ENCODE peak calls at places on chromosomes 2 and 18, in six cellular contexts. S is transverse colon, O is cardiac muscle cell, K is H1, Q is K562, R is suprapubic skin. D is an unnamed sample.

GRCh38 chr2:199716807-199717586 is 134.0 kb downstream of the FTCDNL1 start:
- DNase-seq in S (no peak), O (no peak), K (no peak), Q (no peak), R (no peak), D (no peak)

GRCh38 chr2:240872317-240873097 is 3.9 kb downstream of the AGXT start:
- DNase-seq in S (no peak), O (no peak), K (no peak), Q (no peak), R (no peak), D (no peak)

GRCh38 chr2:65199194-65199593 is 28.4 kb upstream of the ACTR2 start:
- DNase-seq in S (no peak), O (no peak), K (no peak), Q (no peak), R (no peak), D (no peak)

GRCh38 chr18:22999212-22999611 is 66.1 kb downstream of the RBBP8 start:
- DNase-seq in S (no peak), O (peak; percentile 84), K (no peak), Q (no peak), R (no peak), D (no peak)

GRCh38 chr2:198214108-198214736 is 409.8 kb downstream of the PLCL1 start:
- DNase-seq in S (no peak), O (peak; percentile 29), K (no peak), Q (no peak), R (no peak), D (no peak)

GRCh38 chr18:64052772-64053171 is 82.9 kb downstream of the SERPINB8 start:
- DNase-seq in S (no peak), O (no peak), K (no peak), Q (no peak), R (no peak), D (no peak)

GRCh38 chr2:235903803-235904637 is 264.2 kb downstream of the GBX2 start:
- DNase-seq in S (no peak), O (no peak), K (no peak), Q (no peak), R (no peak), D (no peak)

GRCh38 chr2:200310545-200310971 is 4.1 kb downstream of the SPATS2L start:
- DNase-seq in S (no peak), O (peak; percentile 42), K (no peak), Q (no peak), R (no peak), D (no peak)

GRCh38 chr18:69951182-69951581 is 3.5 kb upstream of the CD226 start:
- DNase-seq in S (no peak), O (peak; percentile 63), K (no peak), Q (no peak), R (no peak), D (no peak)

GRCh38 chr2:341017-341542 is 53.2 kb upstream of the ALKAL2 start:
- DNase-seq in S (no peak), O (no peak), K (no peak), Q (no peak), R (no peak), D (no peak)

GRCh38 chr2:119549236-119549635 is 5.0 kb downstream of the CFAP221 start:
- DNase-seq in S (no peak), O (peak; percentile 55), K (no peak), Q (no peak), R (no peak), D (no peak)

GRCh38 chr2:10537522-10538195 is 89.5 kb upstream of the ODC1 start:
- DNase-seq in S (no peak), O (no peak), K (no peak), Q (no peak), R (no peak), D (no peak)

GRCh38 chr18:23356915-23357421 is 96.1 kb upstream of the RIOK3 start:
- DNase-seq in S (no peak), O (peak; percentile 82), K (no peak), Q (no peak), R (no peak), D (no peak)

GRCh38 chr2:72138921-72139381 is 8.7 kb downstream of the CYP26B1 start:
- DNase-seq in S (no peak), O (no peak), K (no peak), Q (no peak), R (peak; percentile 67), D (no peak)

GRCh38 chr2:164496881-164497280 is 124.4 kb downstream of the GRB14 start:
- DNase-seq in S (no peak), O (no peak), K (no peak), Q (no peak), R (no peak), D (no peak)

GRCh38 chr2:11498543-11499034 is 32.6 kb upstream of the E2F6 start:
- DNase-seq in S (peak; percentile 73), O (no peak), K (no peak), Q (no peak), R (peak; percentile 85), D (peak; percentile 81)

GRCh38 chr18:9419956-9420631 is 55.2 kb upstream of the RALBP1 start:
- DNase-seq in S (no peak), O (peak; percentile 9), K (no peak), Q (peak; percentile 38), R (no peak), D (no peak)

GRCh38 chr2:220279372-220279771 is 651.9 kb downstream of the SLC4A3 start:
- DNase-seq in S (no peak), O (peak; percentile 70), K (no peak), Q (no peak), R (no peak), D (no peak)

GRCh38 chr2:85254540-85255261 is 73.1 kb downstream of the TGOLN2 start:
- DNase-seq in S (no peak), O (no peak), K (no peak), Q (no peak), R (no peak), D (no peak)

GRCh38 chr2:118627156-118627555 is 220.3 kb downstream of the EN1 start:
- DNase-seq in S (no peak), O (no peak), K (no peak), Q (no peak), R (no peak), D (no peak)

GRCh38 chr2:43759195-43759594 is 14.6 kb upstream of the DYNC2LI1 start:
- DNase-seq in S (no peak), O (peak; percentile 32), K (no peak), Q (no peak), R (no peak), D (no peak)

GRCh38 chr2:121736462-121737336 is at the start of gene NIFK:
- DNase-seq in S (peak; percentile 100), O (peak; percentile 99), K (peak; percentile 100), Q (peak; percentile 98), R (peak; percentile 100), D (peak; percentile 100)

GRCh38 chr2:71348302-71348701 is 16.7 kb downstream of the ZNF638 start:
- DNase-seq in S (no peak), O (peak; percentile 69), K (no peak), Q (peak; percentile 34), R (no peak), D (no peak)

GRCh38 chr2:232981767-232982360 is 31.2 kb downstream of the NGEF start:
- DNase-seq in S (no peak), O (no peak), K (no peak), Q (no peak), R (no peak), D (no peak)

GRCh38 chr18:6876646-6877045 is 147.1 kb downstream of the ARHGAP28 start:
- DNase-seq in S (no peak), O (peak; percentile 18), K (no peak), Q (no peak), R (no peak), D (no peak)

GRCh38 chr2:134718095-134718955 is 475 bp downstream of the TMEM163 start:
- DNase-seq in S (peak; percentile 19), O (peak; percentile 7), K (peak; percentile 77), Q (no peak), R (no peak), D (peak; percentile 45)

GRCh38 chr2:8447610-8448221 is 234.1 kb upstream of the ID2 start:
- DNase-seq in S (no peak), O (no peak), K (no peak), Q (no peak), R (no peak), D (no peak)

GRCh38 chr2:109284816-109285215 is 155.8 kb downstream of the SH3RF3 start:
- DNase-seq in S (no peak), O (peak; percentile 77), K (no peak), Q (no peak), R (no peak), D (no peak)

GRCh38 chr18:58176915-58177717 is 133.1 kb downstream of the NEDD4L start:
- DNase-seq in S (no peak), O (peak; percentile 92), K (peak; percentile 43), Q (no peak), R (peak; percentile 55), D (no peak)

GRCh38 chr18:25192065-25192464 is 159.9 kb downstream of the ZNF521 start:
- DNase-seq in S (no peak), O (no peak), K (no peak), Q (no peak), R (no peak), D (no peak)

GRCh38 chr18:13003466-13003896 is 12.3 kb downstream of the CEP192 start:
- DNase-seq in S (no peak), O (peak; percentile 87), K (peak; percentile 69), Q (peak; percentile 79), R (no peak), D (peak; percentile 51)

GRCh38 chr2:215476424-215476823 is 40.6 kb upstream of the FN1 start:
- DNase-seq in S (no peak), O (no peak), K (no peak), Q (no peak), R (no peak), D (no peak)
- H3K27ac ChIP-seq in S (no peak overlapping the region), O (no peak overlapping the region), K (no peak overlapping the region), Q (no peak overlapping the region), R (no peak overlapping the region), D (no peak overlapping the region)

DNA sequence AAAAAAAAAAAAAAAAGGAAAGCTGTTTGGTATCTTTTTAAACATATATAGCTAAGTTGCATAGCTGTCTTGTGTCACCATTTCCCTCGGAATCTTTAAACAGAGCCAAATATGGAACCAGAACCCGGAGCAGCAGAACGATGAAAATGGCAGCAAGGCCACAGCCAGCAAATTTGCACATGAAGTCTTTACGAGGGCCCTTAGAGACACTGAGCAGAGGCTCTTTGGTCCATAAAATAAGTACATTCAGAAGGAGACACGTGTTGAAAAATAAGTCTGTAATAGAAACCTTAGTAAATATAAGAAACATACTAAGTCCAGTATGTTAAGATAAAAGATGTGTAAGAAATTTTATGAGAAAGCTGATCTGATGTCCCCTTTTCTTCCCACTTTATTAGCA is 16.2 kb downstream of the CCBE1 start:
- DNase-seq in S (no peak), O (no peak), K (no peak), Q (no peak), R (no peak), D (no peak)
- H3K4me1 ChIP-seq in S (no peaks in the 10 kb centered on the region), O (no peaks in the 10 kb centered on the region), K (peaks cover 2% of the 10 kb centered on the region), Q (no peaks in the 10 kb centered on the region), R (no peaks in the 10 kb centered on the region), D (no peaks in the 10 kb centered on the region)

DNA sequence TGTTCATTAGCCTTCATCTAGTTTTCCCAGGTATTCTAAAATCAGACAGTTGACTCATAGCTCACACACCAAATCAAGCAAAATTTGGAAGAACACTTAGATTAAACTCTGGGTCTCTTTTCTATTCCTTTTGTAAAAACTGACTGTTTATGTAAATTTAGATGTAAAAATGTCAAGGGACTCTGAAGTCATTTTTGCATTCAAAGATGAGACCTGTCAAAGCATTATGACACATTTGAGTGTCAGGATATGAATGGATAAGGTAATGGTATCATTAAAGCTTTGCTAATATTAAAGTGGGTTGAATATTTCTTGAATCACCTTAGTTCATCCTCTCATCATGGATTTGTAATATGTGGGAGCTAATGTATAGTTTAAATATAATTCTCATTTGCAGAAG is 348.1 kb upstream of the NRXN1 start:
- DNase-seq in S (no peak), O (no peak), K (no peak), Q (no peak), R (no peak), D (no peak)
- H3K27ac ChIP-seq in S (no peak overlapping the region), O (no peak overlapping the region), K (no peak overlapping the region), Q (no peak overlapping the region), R (no peak overlapping the region), D (no peak overlapping the region)

GRCh38 chr2:218017211-218018053 is 14.6 kb upstream of the TNS1 start:
- DNase-seq in S (no peak), O (no peak), K (no peak), Q (no peak), R (no peak), D (no peak)
- H3K4me1 ChIP-seq in S (no peaks in the 10 kb centered on the region), O (peaks cover 3% of the 10 kb centered on the region), K (peaks cover 15% of the 10 kb centered on the region), Q (no peaks in the 10 kb centered on the region), R (peaks cover 28% of the 10 kb centered on the region), D (no peaks in the 10 kb centered on the region)